ENCODE peak calls at places on chromosomes 12 and 14, in four cellular contexts. X is NCI-H1694, Y is activated T-cell treated with anti-CD3 and anti-CD28 coated beads for 24 hours, D is uterus. L is an unnamed sample.

GRCh38 chr14:77185093-77185465 is 3.5 kb downstream of the TMEM63C start:
- DNase-seq in X (no peak), Y (no peak), D (no peak), L (no peak)

GRCh38 chr14:84670801-84671200 is 859.1 kb upstream of the FLRT2 start:
- DNase-seq in X (no peak), Y (no peak), D (no peak), L (no peak)

GRCh38 chr12:131041968-131042847 is 88.5 kb downstream of the ADGRD1 start:
- DNase-seq in X (no peak), Y (no peak), D (no peak), L (no peak)

GRCh38 chr12:4819654-4820053 is 90.1 kb upstream of the KCNA1 start:
- DNase-seq in X (no peak), Y (no peak), D (no peak), L (no peak)

GRCh38 chr12:103326190-103326589 is 169.6 kb downstream of the C12orf42 start:
- DNase-seq in X (no peak), Y (no peak), D (no peak), L (no peak)

GRCh38 chr14:92676031-92676430 is 72.4 kb downstream of the LGMN start:
- DNase-seq in X (no peak), Y (no peak), D (no peak), L (peak)

GRCh38 chr12:14216405-14217294 is 148.8 kb upstream of the ATF7IP start:
- DNase-seq in X (no peak), Y (no peak), D (no peak), L (no peak)

GRCh38 chr14:89425931-89426330 is 8.9 kb upstream of the FOXN3 start:
- DNase-seq in X (no peak), Y (no peak), D (no peak), L (peak)

GRCh38 chr14:86885280-86885679 is 1107.7 kb downstream of the GALC start:
- DNase-seq in X (no peak), Y (no peak), D (no peak), L (no peak)

GRCh38 chr14:20468773-20469241 is 399 bp upstream of the PNP start:
- DNase-seq in X (no peak), Y (no peak), D (peak), L (no peak)

GRCh38 chr12:51887476-51888315 is at the start of gene ANKRD33:
- DNase-seq in X (no peak), Y (no peak), D (no peak), L (no peak)

GRCh38 chr12:8946733-8947132 is 2.7 kb downstream of the M6PR start:
- DNase-seq in X (no peak), Y (no peak), D (no peak), L (peak)

GRCh38 chr12:98253641-98254040 is 261.7 kb upstream of the TMPO start:
- DNase-seq in X (no peak), Y (no peak), D (no peak), L (no peak)

GRCh38 chr14:28831126-28831525 is 64.5 kb downstream of the FOXG1 start:
- DNase-seq in X (no peak), Y (no peak), D (no peak), L (peak)

GRCh38 chr12:122990561-122990960 is 10.1 kb downstream of the ARL6IP4 start:
- DNase-seq in X (no peak), Y (no peak), D (no peak), L (no peak)

GRCh38 chr12:13258212-13258611 is 61.7 kb downstream of the EMP1 start:
- DNase-seq in X (no peak), Y (no peak), D (no peak), L (no peak)

GRCh38 chr12:76158518-76159321 is 74.2 kb upstream of the NAP1L1 start:
- DNase-seq in X (no peak), Y (peak), D (no peak), L (peak)

GRCh38 chr14:39491134-39491541 is 58.9 kb upstream of the FBXO33 start:
- DNase-seq in X (peak), Y (no peak), D (no peak), L (no peak)

GRCh38 chr14:44204061-44204815 is 302.8 kb downstream of the FSCB start:
- DNase-seq in X (no peak), Y (no peak), D (no peak), L (no peak)

GRCh38 chr14:61219256-61219655 is 61.9 kb downstream of the TMEM30B start:
- DNase-seq in X (no peak), Y (no peak), D (no peak), L (no peak)

GRCh38 chr14:49853572-49854375 is 1.2 kb upstream of the NEMF start:
- DNase-seq in X (peak), Y (peak), D (peak), L (peak)

GRCh38 chr12:86543716-86544115 is 287.5 kb upstream of the MGAT4C start:
- DNase-seq in X (no peak), Y (no peak), D (no peak), L (no peak)

GRCh38 chr12:132432721-132433577 is 57.0 kb upstream of the FBRSL1 start:
- DNase-seq in X (no peak), Y (no peak), D (no peak), L (no peak)

GRCh38 chr14:66496188-66496807 is 10.1 kb downstream of the CCDC196 start:
- DNase-seq in X (no peak), Y (no peak), D (no peak), L (no peak)

GRCh38 chr12:27969901-27970390 is 2.6 kb downstream of the PTHLH start:
- DNase-seq in X (no peak), Y (peak), D (peak), L (peak)

GRCh38 chr12:80154261-80154660 is 54.9 kb downstream of the OTOGL start:
- DNase-seq in X (no peak), Y (no peak), D (no peak), L (no peak)

GRCh38 chr14:98953544-98954346 is 318.3 kb downstream of the BCL11B start:
- DNase-seq in X (no peak), Y (no peak), D (peak), L (no peak)

GRCh38 chr12:102871014-102871413 is 46.0 kb downstream of the PAH start:
- DNase-seq in X (no peak), Y (no peak), D (no peak), L (no peak)